ENCODE peak calls at places on chromosomes 5 and 9, in nine cellular contexts. F is sigmoid colon; J is neural progenitor cell; X is mesendoderm; G is naive thymus-derived CD4-positive, alpha-beta T cell; Z is tibial artery; U is RWPE2; Y is CD4-positive, alpha-beta memory T cell; C is aorta. N is an unnamed sample.

GRCh38 chr5:176844706-176845391 is 34.5 kb downstream of the UNC5A start:
- DNase-seq in F (no peak), J (no peak), X (no peak), G (no peak), Z (no peak), U (no peak), Y (no peak), C (no peak), N (no peak)

GRCh38 chr5:111655169-111655924 is 101.6 kb downstream of the NREP start:
- DNase-seq in F (no peak), J (no peak), X (no peak), G (no peak), Z (peak; percentile 36), U (no peak), Y (no peak), C (no peak), N (no peak)

GRCh38 chr9:95007470-95007869 is 281.0 kb downstream of the AOPEP start:
- DNase-seq in F (no peak), J (no peak), X (no peak), G (no peak), Z (no peak), U (no peak), Y (no peak), C (no peak), N (no peak)

GRCh38 chr9:81522721-81523551 is 166.4 kb downstream of the TLE1 start:
- DNase-seq in F (no peak), J (peak; percentile 51), X (peak; percentile 76), G (no peak), Z (no peak), U (no peak), Y (peak; percentile 7), C (no peak), N (peak; percentile 22)

GRCh38 chr9:99488109-99489042 is 266.3 kb downstream of the SEC61B start:
- DNase-seq in F (no peak), J (peak; percentile 56), X (peak; percentile 32), G (no peak), Z (no peak), U (no peak), Y (no peak), C (no peak), N (peak; percentile 48)

GRCh38 chr5:151793358-151793757 is 21.6 kb downstream of the G3BP1 start:
- DNase-seq in F (no peak), J (no peak), X (no peak), G (no peak), Z (no peak), U (no peak), Y (no peak), C (no peak), N (no peak)

GRCh38 chr9:137406876-137407589 is 15.9 kb downstream of the EXD3 start:
- DNase-seq in F (no peak), J (peak; percentile 93), X (peak; percentile 76), G (peak; percentile 58), Z (no peak), U (no peak), Y (peak; percentile 44), C (peak; percentile 90), N (peak; percentile 65)

GRCh38 chr5:174310243-174310642 is 264.7 kb downstream of the NSG2 start:
- DNase-seq in F (no peak), J (no peak), X (no peak), G (no peak), Z (no peak), U (no peak), Y (no peak), C (no peak), N (no peak)

GRCh38 chr5:139914218-139914807 is 118.7 kb downstream of the PSD2 start:
- DNase-seq in F (peak; percentile 6), J (no peak), X (no peak), G (no peak), Z (no peak), U (no peak), Y (no peak), C (no peak), N (no peak)

GRCh38 chr5:82312373-82312856 is 34.3 kb upstream of the RPS23 start:
- DNase-seq in F (peak; percentile 67), J (peak; percentile 83), X (peak; percentile 86), G (no peak), Z (peak; percentile 78), U (no peak), Y (peak; percentile 4), C (peak; percentile 87), N (peak; percentile 39)

GRCh38 chr9:15735083-15735974 is 182.5 kb downstream of the CCDC171 start:
- DNase-seq in F (no peak), J (no peak), X (no peak), G (no peak), Z (no peak), U (peak; percentile 34), Y (no peak), C (no peak), N (no peak)

GRCh38 chr5:130222638-130223037 is 318.4 kb downstream of the CHSY3 start:
- DNase-seq in F (no peak), J (no peak), X (no peak), G (no peak), Z (no peak), U (no peak), Y (no peak), C (no peak), N (no peak)

GRCh38 chr5:41151562-41151961 is 61.8 kb downstream of the C6 start:
- DNase-seq in F (no peak), J (no peak), X (no peak), G (no peak), Z (peak; percentile 42), U (no peak), Y (no peak), C (no peak), N (no peak)

GRCh38 chr5:41156739-41157138 is 56.6 kb downstream of the C6 start:
- DNase-seq in F (no peak), J (no peak), X (no peak), G (no peak), Z (no peak), U (no peak), Y (no peak), C (no peak), N (no peak)

GRCh38 chr5:41157272-41157671 is 56.1 kb downstream of the C6 start:
- DNase-seq in F (no peak), J (no peak), X (no peak), G (no peak), Z (no peak), U (no peak), Y (no peak), C (no peak), N (no peak)

GRCh38 chr5:41154491-41154890 is 58.8 kb downstream of the C6 start:
- DNase-seq in F (no peak), J (no peak), X (no peak), G (no peak), Z (no peak), U (no peak), Y (no peak), C (no peak), N (no peak)
- H3K27ac ChIP-seq in F (no peak overlapping the region), J (no peak overlapping the region), X (no peak overlapping the region), G (no peak overlapping the region), Z (no peak overlapping the region), U (no peak overlapping the region), Y (no peak overlapping the region), C (no peak overlapping the region), N (no peak overlapping the region)

GRCh38 chr5:72082048-72082447 is 25.2 kb upstream of the MAP1B start:
- DNase-seq in F (no peak), J (no peak), X (peak; percentile 48), G (no peak), Z (no peak), U (no peak), Y (no peak), C (no peak), N (no peak)

GRCh38 chr5:72085319-72085718 is 22.0 kb upstream of the MAP1B start:
- DNase-seq in F (no peak), J (no peak), X (no peak), G (no peak), Z (no peak), U (no peak), Y (no peak), C (no peak), N (no peak)
- H3K27ac ChIP-seq in F (no peak overlapping the region), J (no peak overlapping the region), X (no peak overlapping the region), G (no peak overlapping the region), Z (no peak overlapping the region), U (no peak overlapping the region), Y (no peak overlapping the region), C (no peak overlapping the region), N (no peak overlapping the region)

DNA sequence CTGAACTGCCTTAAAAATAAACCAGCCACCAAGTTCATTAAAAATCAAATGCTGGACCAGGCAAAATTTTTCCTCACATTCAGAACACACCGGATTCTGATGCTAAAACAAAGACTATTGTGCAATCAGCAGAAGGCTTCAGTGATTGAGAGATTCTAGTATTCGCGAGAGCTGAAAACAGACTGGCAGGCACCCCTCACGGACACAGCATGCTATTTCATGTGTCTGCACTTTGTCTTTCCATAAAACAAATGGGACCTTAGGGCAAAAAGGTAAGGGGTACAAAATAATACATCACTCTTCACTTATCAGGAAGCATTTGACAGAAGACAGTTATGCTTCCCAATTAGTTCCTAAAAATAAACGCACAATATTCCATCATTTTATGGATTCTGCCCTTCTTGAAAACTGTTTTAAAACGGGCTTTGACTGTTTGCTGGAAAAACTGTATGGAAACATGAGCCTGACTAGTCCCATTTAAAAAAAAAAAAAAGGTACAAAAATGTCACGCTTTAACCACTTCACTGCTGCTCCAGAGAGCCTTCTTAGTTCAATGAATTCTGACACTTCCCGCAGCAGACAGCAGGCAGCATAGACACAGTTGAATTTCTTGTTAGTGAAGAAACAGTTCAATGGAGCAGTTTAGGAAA is 99.3 kb downstream of the MED27 start:
- DNase-seq in F (no peak), J (no peak), X (no peak), G (no peak), Z (no peak), U (no peak), Y (no peak), C (no peak), N (no peak)
- H3K27ac ChIP-seq in F (no peak overlapping the region), J (no peak overlapping the region), X (no peak overlapping the region), G (no peak overlapping the region), Z (no peak overlapping the region), U (no peak overlapping the region), Y (no peak overlapping the region), C (no peak overlapping the region), N (no peak overlapping the region)

GRCh38 chr9:110041452-110041851 is 166.5 kb downstream of the C9orf152 start:
- DNase-seq in F (no peak), J (no peak), X (no peak), G (no peak), Z (no peak), U (no peak), Y (no peak), C (no peak), N (no peak)

GRCh38 chr9:110036286-110036685 is 171.7 kb downstream of the C9orf152 start:
- DNase-seq in F (no peak), J (no peak), X (no peak), G (no peak), Z (no peak), U (no peak), Y (no peak), C (no peak), N (no peak)

GRCh38 chr9:110040788-110041187 is 167.2 kb downstream of the C9orf152 start:
- DNase-seq in F (no peak), J (no peak), X (no peak), G (no peak), Z (no peak), U (no peak), Y (no peak), C (no peak), N (no peak)
- H3K27ac ChIP-seq in F (peak overlapping the region; percentile 69), J (no peak overlapping the region), X (no peak overlapping the region), G (no peak overlapping the region), Z (peak overlapping the region; percentile 55), U (no peak overlapping the region), Y (no peak overlapping the region), C (no peak overlapping the region), N (peak overlapping the region; percentile 66)

GRCh38 chr5:16937503-16938161 is 1.5 kb upstream of the MYO10 start:
- DNase-seq in F (no peak), J (no peak), X (no peak), G (no peak), Z (no peak), U (no peak), Y (no peak), C (no peak), N (no peak)
- H3K27ac ChIP-seq in F (no peak overlapping the region), J (no peak overlapping the region), X (no peak overlapping the region), G (no peak overlapping the region), Z (no peak overlapping the region), U (no peak overlapping the region), Y (no peak overlapping the region), C (no peak overlapping the region), N (no peak overlapping the region)